ENCODE peak calls at places on chromosomes 12 and 14, in seven cellular contexts. P is endothelial cell, W is AG09319, B is brain microvascular endothelial cell, D is tibial artery, C is fibroblast of lung, Y is HFF-Myc. F is an unnamed sample.

GRCh38 chr12:65535951-65536350 is 257.5 kb downstream of the MSRB3 start:
- DNase-seq in W (no peak), B (no peak), Y (no peak), D (no peak), C (peak; percentile 49), P (no peak), F (no peak)

GRCh38 chr14:91413547-91414474 is 3.8 kb downstream of the CCDC88C start:
- DNase-seq in D (no peak), B (no peak), P (no peak), W (no peak), Y (no peak), C (no peak), F (no peak)

GRCh38 chr14:76708028-76708427 is 53.2 kb upstream of the VASH1 start:
- DNase-seq in D (no peak), C (peak; percentile 11), B (no peak), W (no peak), Y (no peak), P (no peak), F (no peak)

GRCh38 chr12:87778065-87778464 is 251.1 kb downstream of the C12orf50 start:
- DNase-seq in P (no peak), Y (no peak), B (no peak), D (no peak), W (no peak), C (no peak), F (no peak)

GRCh38 chr12:116247377-116247776 is 30.1 kb downstream of the MED13L start:
- DNase-seq in Y (peak; percentile 24), P (no peak), D (no peak), C (peak; percentile 17), W (no peak), B (no peak), F (no peak)

GRCh38 chr12:40224439-40225291 is at the start of gene LRRK2:
- DNase-seq in Y (no peak), D (peak; percentile 90), B (peak; percentile 1), W (peak; percentile 54), C (peak; percentile 77), P (peak; percentile 46), F (peak; percentile 54)

GRCh38 chr14:103281496-103282231 is 52.4 kb upstream of the EIF5 start:
- DNase-seq in D (no peak), P (peak; percentile 56), Y (no peak), C (peak; percentile 40), W (peak; percentile 31), B (peak; percentile 49), F (no peak)

GRCh38 chr12:26636710-26637328 is 196.2 kb downstream of the ITPR2 start:
- DNase-seq in D (no peak), B (peak; percentile 81), P (no peak), C (peak; percentile 88), Y (peak; percentile 33), W (no peak), F (no peak)

GRCh38 chr14:99655521-99655920 is 10.6 kb downstream of the HHIPL1 start:
- DNase-seq in W (no peak), C (peak; percentile 47), B (no peak), P (no peak), D (no peak), Y (no peak), F (no peak)

GRCh38 chr12:113316155-113316554 is 18.8 kb downstream of the SLC8B1 start:
- DNase-seq in B (no peak), W (no peak), D (no peak), C (no peak), P (no peak), Y (no peak), F (no peak)
- TF ChIP-seq CTCF in B (peak; percentile 28), W (peak; percentile 6), D (no peak), C (no peak), P (no peak), Y (no peak), F (no peak)

GRCh38 chr12:69712826-69713225 is 13.7 kb upstream of the BEST3 start:
- DNase-seq in D (no peak), B (no peak), P (no peak), W (no peak), Y (no peak), C (no peak), F (no peak)

GRCh38 chr12:69714542-69714941 is 15.4 kb upstream of the BEST3 start:
- DNase-seq in Y (no peak), B (no peak), P (no peak), C (no peak), D (no peak), W (no peak), F (no peak)

GRCh38 chr12:69704357-69704756 is 5.3 kb upstream of the BEST3 start:
- DNase-seq in Y (no peak), P (no peak), B (no peak), C (no peak), W (no peak), D (no peak), F (no peak)

GRCh38 chr12:69703146-69703642 is 4.1 kb upstream of the BEST3 start:
- DNase-seq in D (no peak), B (no peak), C (no peak), P (no peak), Y (no peak), W (no peak), F (no peak)

DNA sequence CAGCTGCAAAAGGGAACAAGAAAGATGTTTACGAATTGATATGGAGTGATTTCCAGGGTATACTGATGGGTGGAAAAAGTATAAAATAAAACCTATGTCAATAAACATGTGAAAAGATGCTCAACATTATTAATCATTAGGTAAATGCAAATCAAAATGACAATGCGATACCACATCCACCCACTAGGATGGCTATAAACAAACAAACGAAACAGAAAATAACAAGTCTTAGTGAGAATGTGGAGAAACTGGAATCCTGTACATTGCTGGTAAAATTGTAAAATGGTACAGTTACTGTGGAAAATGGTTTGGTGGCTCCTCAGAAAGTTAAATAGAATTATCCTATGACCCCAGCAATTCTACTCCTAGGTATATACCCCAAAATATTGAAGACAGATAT is 9.5 kb upstream of the BEST3 start:
- DNase-seq in Y (no peak), B (no peak), D (no peak), C (no peak), P (no peak), W (no peak), F (no peak)
- TF ChIP-seq CTCF in Y (no peak), B (no peak), D (no peak), C (no peak), P (peak; percentile 50), W (no peak), F (no peak)

DNA sequence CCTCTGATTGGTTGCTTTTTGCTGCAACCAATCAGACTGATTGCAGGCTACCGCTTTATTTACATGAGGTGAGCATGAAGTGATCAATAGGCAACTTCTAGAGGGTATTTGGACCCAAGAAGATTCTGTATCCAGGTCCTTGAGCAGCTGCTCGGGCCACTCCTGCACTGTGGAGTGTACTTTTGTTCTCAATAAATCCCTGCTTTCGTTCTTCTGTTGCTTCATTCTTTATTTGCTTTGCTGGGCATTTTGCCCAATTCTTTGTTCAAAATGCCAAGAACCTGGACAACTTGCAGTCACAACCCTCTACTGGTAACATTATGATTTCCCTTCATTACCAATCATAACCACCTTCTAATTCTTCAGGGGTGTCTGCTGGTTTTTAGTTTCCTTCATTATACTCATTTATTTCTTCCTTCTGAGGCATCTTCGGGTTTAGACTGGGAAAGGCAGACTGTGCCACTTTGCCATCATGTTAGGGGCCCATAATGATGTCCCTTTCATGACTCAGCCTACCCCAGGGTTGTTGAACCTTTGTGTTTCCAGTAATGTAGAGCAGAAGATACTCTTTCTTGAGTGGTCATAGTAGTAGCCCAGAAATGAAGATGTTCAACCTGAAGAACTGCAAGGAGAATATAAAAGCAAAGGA is 43.4 kb upstream of the LIMA1 start:
- DNase-seq in C (peak; percentile 64), Y (no peak), P (no peak), B (peak; percentile 36), D (no peak), W (peak; percentile 22), F (no peak)
- TF ChIP-seq CTCF in C (no peak), Y (no peak), P (no peak), B (no peak), D (no peak), W (no peak), F (no peak)

GRCh38 chr14:61107896-61108295 is 126.9 kb downstream of the SLC38A6 start:
- DNase-seq in C (no peak), W (no peak), Y (no peak), D (no peak), P (no peak), B (no peak), F (no peak)

GRCh38 chr14:61108742-61109141 is 127.7 kb downstream of the SLC38A6 start:
- DNase-seq in Y (no peak), B (no peak), P (no peak), W (no peak), D (no peak), C (no peak), F (no peak)

GRCh38 chr14:61104358-61104757 is 123.3 kb downstream of the SLC38A6 start:
- DNase-seq in Y (no peak), P (no peak), D (no peak), B (no peak), C (no peak), W (no peak), F (no peak)

GRCh38 chr14:61107148-61107641 is 126.2 kb downstream of the SLC38A6 start:
- DNase-seq in W (no peak), B (no peak), Y (no peak), D (no peak), P (no peak), C (peak; percentile 72), F (no peak)

GRCh38 chr14:61106627-61107147 is 125.6 kb downstream of the SLC38A6 start:
- DNase-seq in D (no peak), Y (no peak), B (no peak), C (no peak), W (no peak), P (no peak), F (no peak)
- TF ChIP-seq CTCF in D (no peak), Y (peak; percentile 31), B (peak; percentile 36), C (no peak), W (peak; percentile 31), P (no peak), F (no peak)

GRCh38 chr14:30270200-30271161 is 288.5 kb upstream of the G2E3 start:
- DNase-seq in W (peak; percentile 44), D (peak; percentile 90), C (peak; percentile 74), P (peak; percentile 88), B (peak; percentile 79), Y (peak; percentile 50), F (peak; percentile 38)

GRCh38 chr14:30267141-30267540 is 291.8 kb upstream of the G2E3 start:
- DNase-seq in D (no peak), Y (no peak), B (no peak), W (no peak), P (no peak), C (peak; percentile 62), F (no peak)

GRCh38 chr14:30264161-30264560 is 294.8 kb upstream of the G2E3 start:
- DNase-seq in B (no peak), Y (no peak), C (no peak), D (no peak), W (no peak), P (no peak), F (no peak)

GRCh38 chr14:30260772-30261607 is 298.0 kb upstream of the G2E3 start:
- DNase-seq in C (no peak), Y (no peak), W (no peak), P (no peak), B (no peak), D (no peak), F (no peak)

GRCh38 chr14:30266290-30266689 is 292.7 kb upstream of the G2E3 start:
- DNase-seq in C (no peak), W (no peak), P (no peak), B (no peak), Y (no peak), D (no peak), F (no peak)
- TF ChIP-seq CTCF in C (no peak), W (no peak), P (no peak), B (no peak), Y (no peak), D (no peak), F (no peak)

F was measured in GM13976.